ENCODE peak calls at places on chromosomes 2 and 18, in nine cellular contexts. E is fibroblast of the aortic adventitia, N is A549, K is fibroblast of pulmonary artery, P is GM12865, C is IMR-90, O is transverse colon, T is right lobe of liver, W is Peyer's patch. D is an unnamed sample.

GRCh38 chr18:10022365-10022764 is 108.5 kb downstream of the VAPA start:
- DNase-seq in E (no peak), N (no peak), K (no peak), P (no peak), C (no peak), O (no peak), T (no peak), W (no peak), D (no peak)

GRCh38 chr18:23354625-23355024 is 98.5 kb upstream of the RIOK3 start:
- DNase-seq in E (peak), N (no peak), K (peak), P (no peak), C (peak), O (no peak), T (no peak), W (no peak), D (no peak)

GRCh38 chr2:61750624-61751023 is 103.2 kb downstream of the FAM161A start:
- DNase-seq in E (peak), N (no peak), K (peak), P (no peak), C (peak), O (no peak), T (no peak), W (no peak), D (peak)

GRCh38 chr2:529425-529824 is 147.8 kb downstream of the TMEM18 start:
- DNase-seq in E (peak), N (peak), K (peak), P (no peak), C (peak), O (no peak), T (no peak), W (no peak), D (no peak)

GRCh38 chr2:197707316-197708213 is 2.4 kb downstream of the MARS2 start:
- DNase-seq in E (peak), N (peak), K (peak), P (peak), C (peak), O (no peak), T (no peak), W (no peak), D (no peak)

GRCh38 chr2:174617120-174617519 is 19.5 kb upstream of the WIPF1 start:
- DNase-seq in E (peak), N (no peak), K (no peak), P (no peak), C (no peak), O (no peak), T (no peak), W (no peak), D (no peak)

GRCh38 chr2:208584387-208584965 is 177.9 kb downstream of the PTH2R start:
- DNase-seq in E (no peak), N (no peak), K (no peak), P (no peak), C (no peak), O (no peak), T (no peak), W (no peak), D (no peak)

GRCh38 chr2:120424274-120424796 is 78.4 kb downstream of the INHBB start:
- DNase-seq in E (no peak), N (no peak), K (no peak), P (no peak), C (no peak), O (no peak), T (no peak), W (no peak), D (no peak)

GRCh38 chr2:170585067-170585466 is 130.1 kb upstream of the SP5 start:
- DNase-seq in E (no peak), N (no peak), K (no peak), P (no peak), C (no peak), O (no peak), T (no peak), W (no peak), D (no peak)

GRCh38 chr18:11391636-11392035 is 217.8 kb upstream of the SLC35G4 start:
- DNase-seq in E (no peak), N (no peak), K (no peak), P (no peak), C (peak), O (no peak), T (no peak), W (no peak), D (no peak)
- H3K4me3 ChIP-seq in E (no peak), N (no peak), K (no peak), P (no peak), C (no peak), O (no peak), T (no peak), W (no peak), D (no peak)

DNA sequence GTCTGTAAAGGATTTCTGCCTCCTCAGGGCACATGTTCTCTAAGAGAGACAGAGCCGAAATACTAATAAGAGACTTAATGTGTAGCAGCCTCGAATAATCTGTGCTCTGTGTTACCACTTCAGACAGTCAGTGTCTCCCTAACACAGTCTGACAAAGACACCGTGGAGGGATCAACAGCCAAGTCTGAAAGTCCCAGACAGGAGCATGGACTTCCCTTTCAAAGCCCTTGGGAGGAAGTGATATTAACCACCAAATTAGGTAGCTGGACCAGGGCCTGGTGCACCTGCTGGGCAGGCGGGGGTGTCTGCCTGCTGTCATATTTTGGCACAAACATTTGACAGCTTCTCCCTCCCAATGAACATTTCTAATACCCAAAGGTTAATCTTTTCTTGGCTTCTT is 45.5 kb upstream of the LYPD1 start:
- DNase-seq in E (no peak), N (no peak), K (no peak), P (peak), C (no peak), O (no peak), T (no peak), W (no peak), D (no peak)
- TF ChIP-seq CTCF in E (no peak), N (no peak), K (no peak), P (no peak), C (no peak), O (no peak), T (no peak), W (no peak), D (no peak)

GRCh38 chr2:66446924-66447323 is 12.0 kb downstream of the MEIS1 start:
- DNase-seq in E (peak), N (no peak), K (no peak), P (no peak), C (no peak), O (no peak), T (no peak), W (no peak), D (no peak)
- H3K4me3 ChIP-seq in E (peak), N (no peak), K (no peak), P (no peak), C (peak), O (peak), T (no peak), W (no peak), D (peak)

GRCh38 chr2:160909781-160910242 is 250.4 kb upstream of the TANK start:
- DNase-seq in E (peak), N (no peak), K (no peak), P (no peak), C (peak), O (no peak), T (no peak), W (no peak), D (no peak)
- TF ChIP-seq CTCF in E (no peak), N (no peak), K (no peak), P (no peak), C (no peak), O (no peak), T (no peak), W (no peak), D (no peak)

GRCh38 chr2:166376873-166377272 is 1.1 kb upstream of the SCN9A start:
- DNase-seq in E (no peak), N (no peak), K (no peak), P (no peak), C (no peak), O (no peak), T (no peak), W (no peak), D (no peak)

GRCh38 chr2:166373951-166374350 is 1.8 kb downstream of the SCN9A start:
- DNase-seq in E (peak), N (peak), K (peak), P (no peak), C (peak), O (peak), T (no peak), W (no peak), D (no peak)

GRCh38 chr2:166376488-166376828 is 714 bp upstream of the SCN9A start:
- DNase-seq in E (no peak), N (no peak), K (no peak), P (no peak), C (no peak), O (no peak), T (no peak), W (no peak), D (no peak)

GRCh38 chr2:166375736-166376487 is at the start of gene SCN9A:
- DNase-seq in E (peak), N (peak), K (peak), P (peak), C (peak), O (peak), T (peak), W (no peak), D (no peak)

GRCh38 chr2:166375205-166375735 is 474 bp downstream of the SCN9A start:
- DNase-seq in E (peak), N (peak), K (peak), P (peak), C (peak), O (no peak), T (no peak), W (no peak), D (no peak)
- H3K4me3 ChIP-seq in E (peak), N (peak), K (peak), P (no peak), C (peak), O (peak), T (peak), W (peak), D (peak)

GRCh38 chr2:183070942-183071844 is 7.4 kb upstream of the DUSP19 start:
- DNase-seq in E (peak), N (peak), K (peak), P (peak), C (peak), O (peak), T (peak), W (no peak), D (no peak)
- TF ChIP-seq CTCF in E (peak), N (peak), K (peak), P (peak), C (peak), O (peak), T (peak), W (peak), D (peak)

GRCh38 chr2:124919296-124919695 is 894.2 kb downstream of the CNTNAP5 start:
- DNase-seq in E (no peak), N (no peak), K (no peak), P (peak), C (no peak), O (no peak), T (no peak), W (no peak), D (no peak)
- H3K4me3 ChIP-seq in E (no peak), N (no peak), K (no peak), P (no peak), C (no peak), O (no peak), T (no peak), W (no peak), D (no peak)

D was measured in BJ.